ENCODE peak calls at places on chromosomes 16 and 17, in four cellular contexts. Y, X, N and B are unnamed samples.

GRCh38 chr16:69112285-69113129 is 7.1 kb downstream of the HAS3 start:
- DNase-seq in Y (peak), X (peak), N (no peak), B (peak)

GRCh38 chr16:51119576-51120288 is 31.3 kb downstream of the SALL1 start:
- DNase-seq in N (no peak), Y (peak), X (no peak), B (no peak)

GRCh38 chr17:66602659-66603363 is 232.1 kb upstream of the CACNG5 start:
- DNase-seq in Y (peak), N (no peak), X (peak), B (no peak)

GRCh38 chr17:38892620-38893019 is 22.8 kb downstream of the LASP1 start:
- DNase-seq in Y (no peak), N (no peak), X (no peak), B (no peak)

GRCh38 chr16:66222756-66223155 is 143.7 kb upstream of the CDH5 start:
- DNase-seq in N (no peak), X (no peak), Y (no peak), B (no peak)

GRCh38 chr17:79977711-79978544 is 57.7 kb downstream of the TBC1D16 start:
- DNase-seq in N (no peak), Y (no peak), X (no peak), B (no peak)

GRCh38 chr16:13435873-13436474 is 484.0 kb upstream of the ERCC4 start:
- DNase-seq in X (no peak), Y (no peak), N (no peak), B (no peak)

GRCh38 chr16:56897026-56897799 is 32.2 kb downstream of the SLC12A3 start:
- DNase-seq in N (no peak), Y (no peak), X (no peak), B (no peak)

GRCh38 chr17:8366231-8366630 is 10.3 kb downstream of the KRABD2 start:
- DNase-seq in N (no peak), Y (peak), X (peak), B (no peak)

GRCh38 chr16:69095179-69095578 is 10.3 kb upstream of the HAS3 start:
- DNase-seq in Y (no peak), N (no peak), X (no peak), B (no peak)

GRCh38 chr17:42913981-42914617 is 13.5 kb downstream of the G6PC1 start:
- DNase-seq in Y (no peak), N (no peak), X (no peak), B (no peak)

GRCh38 chr17:42908872-42909700 is 8.5 kb downstream of the G6PC1 start:
- DNase-seq in N (no peak), X (no peak), Y (peak), B (no peak)

GRCh38 chr17:42917236-42917603 is 16.6 kb downstream of the G6PC1 start:
- DNase-seq in N (no peak), X (peak), Y (no peak), B (no peak)

GRCh38 chr17:42918902-42919521 is 18.4 kb downstream of the G6PC1 start:
- DNase-seq in N (no peak), X (no peak), Y (no peak), B (no peak)

DNA sequence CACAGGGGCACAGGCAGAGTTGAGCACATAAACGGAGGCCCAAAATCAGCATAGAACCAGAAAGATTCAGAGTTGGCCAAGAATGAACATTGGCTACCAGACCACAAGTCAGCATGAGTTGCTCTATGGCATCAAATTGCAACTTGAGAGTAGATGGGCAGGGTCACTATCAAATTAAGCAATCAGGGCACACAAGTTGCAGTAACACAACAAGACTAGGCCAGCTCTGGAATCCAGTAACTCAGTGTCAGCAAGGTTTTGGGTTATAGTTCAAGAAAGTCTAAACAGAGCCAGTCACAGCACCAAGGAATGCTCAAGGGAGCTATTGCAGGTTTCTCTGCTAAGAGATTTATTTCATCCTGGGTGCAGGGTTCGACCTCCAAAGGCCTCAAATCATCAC is 12.9 kb downstream of the G6PC1 start:
- DNase-seq in X (no peak), Y (peak), N (no peak), B (no peak)
- H2AK5ac ChIP-seq in X (no peak), Y (no peak), N (no peak), B (no peak)

DNA sequence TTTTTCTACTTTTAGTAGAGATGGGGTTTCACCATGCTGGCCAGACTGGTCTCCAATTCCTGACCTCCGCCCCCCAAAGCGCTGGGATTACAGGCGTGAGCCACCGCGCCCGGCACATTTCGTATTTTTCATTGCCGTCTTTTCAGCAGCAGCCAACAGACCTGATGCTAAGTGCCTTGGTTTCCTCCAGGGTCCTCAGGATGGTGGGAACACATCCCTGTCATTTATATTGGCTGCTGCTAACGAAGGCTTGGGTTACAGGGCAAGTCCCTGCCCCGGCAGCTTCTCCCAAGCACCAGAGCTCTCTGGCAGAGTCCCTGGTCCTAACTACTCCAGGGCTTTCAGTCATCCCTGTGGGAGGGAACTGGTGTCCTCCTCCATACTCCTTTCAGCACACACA is 1.5 kb upstream of the RNF157 start:
- DNase-seq in X (no peak), Y (no peak), N (no peak), B (no peak)
- H4K8ac ChIP-seq in X (no peak), Y (no peak), N (no peak), B (no peak)

GRCh38 chr17:35731239-35731931 is at the start of gene RASL10B:
- DNase-seq in Y (peak), X (peak), N (no peak), B (peak)
- H2AK5ac ChIP-seq in Y (peak), X (no peak), N (no peak), B (no peak)

GRCh38 chr16:25093208-25094061 is 18.1 kb upstream of the LCMT1 start:
- DNase-seq in Y (no peak), N (no peak), X (no peak), B (no peak)
- H4K8ac ChIP-seq in Y (no peak), N (no peak), X (no peak), B (no peak)

DNA sequence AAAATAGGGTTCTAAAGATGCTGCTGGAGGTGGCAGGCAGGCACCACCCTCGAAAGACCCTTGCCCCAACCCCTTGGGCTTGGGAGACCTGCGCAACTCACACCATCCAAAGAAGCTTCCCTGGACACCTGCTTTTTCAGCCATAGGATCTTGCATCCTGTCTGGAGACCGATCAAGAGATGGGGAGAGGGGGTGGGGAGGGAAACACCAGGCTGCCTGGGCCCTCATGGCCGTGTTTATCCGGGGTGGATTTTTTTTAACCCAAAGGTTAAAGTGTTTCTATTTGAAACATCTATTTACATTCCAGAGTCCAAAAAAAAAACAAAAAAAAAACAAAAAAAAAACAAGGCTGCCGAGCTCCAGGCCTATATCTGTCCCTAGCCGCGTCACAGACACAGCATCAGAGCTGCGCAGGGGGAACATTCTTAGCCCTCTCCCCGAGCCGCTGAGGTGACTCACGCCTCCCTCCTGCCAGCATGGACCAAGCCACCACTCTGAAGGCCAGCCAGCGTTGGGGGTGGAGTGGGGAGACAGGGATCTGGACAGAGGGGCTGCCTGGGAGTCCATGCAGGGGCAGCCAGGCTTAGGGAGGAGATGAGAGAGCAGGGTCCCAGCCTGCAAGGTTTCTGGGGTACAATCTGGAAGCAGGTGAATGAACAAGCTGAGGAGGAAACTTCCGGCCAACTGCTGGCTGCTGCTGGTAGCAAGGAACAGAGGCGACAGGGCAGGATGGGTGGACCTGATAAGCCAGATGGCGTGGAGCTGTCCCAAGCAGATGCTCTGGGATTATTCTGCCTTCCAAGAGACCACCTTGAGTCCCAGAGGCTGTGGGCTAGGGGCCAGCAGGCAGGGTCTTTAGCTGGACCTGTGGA is 14.8 kb downstream of the HDAC5 start:
- DNase-seq in X (peak), N (no peak), Y (peak), B (no peak)
- H2AK5ac ChIP-seq in X (peak), N (no peak), Y (peak), B (no peak)

DNA sequence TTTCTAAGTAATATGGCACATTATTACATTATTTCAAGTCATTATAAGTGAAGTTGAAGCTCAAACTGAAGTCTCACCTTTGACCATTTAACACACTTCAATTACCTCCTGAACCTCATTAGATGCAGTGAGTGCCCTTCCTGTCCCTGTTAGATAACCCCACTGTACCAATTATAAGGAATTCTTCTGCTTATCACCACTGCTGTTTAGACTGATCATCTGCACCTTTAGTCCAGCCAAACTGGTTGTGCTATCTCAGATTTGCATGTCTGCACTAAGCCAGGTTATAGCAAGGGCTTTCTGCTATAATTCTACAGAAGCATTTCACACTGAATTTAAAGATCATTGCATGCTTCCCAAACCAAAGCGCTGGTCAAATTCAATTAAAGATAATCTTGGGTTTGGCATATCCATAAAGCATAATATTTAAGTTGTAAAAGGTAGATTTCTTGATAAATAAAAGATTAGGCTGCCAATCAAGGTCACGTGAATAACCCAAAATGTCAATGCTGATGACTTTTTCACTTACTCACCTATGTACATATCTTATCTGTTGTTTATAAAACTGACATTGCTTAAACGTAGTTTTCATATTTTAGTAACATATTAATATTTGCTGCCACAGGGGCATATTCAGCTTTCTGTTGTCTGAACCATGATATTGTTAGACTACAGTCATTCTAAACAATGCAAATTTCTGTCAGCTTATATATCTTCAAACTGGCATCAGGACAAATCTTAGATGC is 11.9 kb downstream of the ITFG1 start:
- DNase-seq in N (no peak), X (peak), Y (no peak), B (no peak)
- H4K8ac ChIP-seq in N (no peak), X (no peak), Y (no peak), B (no peak)

GRCh38 chr16:30367349-30368009 is 2.8 kb downstream of the TBC1D10B start:
- DNase-seq in X (peak), Y (no peak), N (no peak), B (no peak)

GRCh38 chr16:30368792-30369090 is 1.6 kb downstream of the TBC1D10B start:
- DNase-seq in Y (no peak), N (no peak), X (no peak), B (no peak)

GRCh38 chr16:30369091-30369937 is 980 bp downstream of the TBC1D10B start:
- DNase-seq in Y (no peak), N (no peak), X (peak), B (no peak)

GRCh38 chr16:30369938-30370443 is 303 bp downstream of the TBC1D10B start:
- DNase-seq in X (no peak), N (no peak), Y (no peak), B (no peak)

GRCh38 chr16:30368122-30368791 is 2.0 kb downstream of the TBC1D10B start:
- DNase-seq in N (no peak), Y (peak), X (peak), B (no peak)
- H2AK5ac ChIP-seq in N (no peak), Y (peak), X (no peak), B (no peak)

GRCh38 chr16:88699180-88699579 is 7.0 kb downstream of the RNF166 start:
- DNase-seq in X (no peak), N (no peak), Y (no peak), B (no peak)

GRCh38 chr16:88701541-88702363 is 4.5 kb downstream of the RNF166 start:
- DNase-seq in Y (no peak), X (no peak), N (no peak), B (no peak)

GRCh38 chr16:88700322-88700635 is 5.9 kb downstream of the RNF166 start:
- DNase-seq in Y (no peak), N (no peak), X (no peak), B (no peak)

GRCh38 chr16:88702364-88703210 is 3.6 kb downstream of the RNF166 start:
- DNase-seq in Y (no peak), X (no peak), N (no peak), B (no peak)

GRCh38 chr16:88700636-88701482 is 5.3 kb downstream of the RNF166 start:
- DNase-seq in X (peak), N (no peak), Y (peak), B (no peak)
- H4K8ac ChIP-seq in X (no peak), N (peak), Y (peak), B (no peak)